ENCODE peak calls at places on chromosome 17, in seven cellular contexts. Z is A549, F is stomach, W is IMR-90, O is transverse colon, A is adrenal gland, P is HepG2. M is an unnamed sample.
A peak's percentile ranks its signal among the peaks of the same experiment; 100 is the strongest.

GRCh38 chr17:48068491-48068961 is 20.4 kb downstream of the NFE2L1 start:
- DNase-seq in Z (peak; percentile 76), F (no peak), W (peak; percentile 65), O (no peak), A (no peak), P (peak; percentile 41), M (no peak)

GRCh38 chr17:82737981-82738877 is 2.8 kb downstream of the FN3K start:
- DNase-seq in Z (no peak), F (peak; percentile 64), W (peak; percentile 27), O (no peak), A (peak; percentile 98), P (peak; percentile 98), M (no peak)

GRCh38 chr17:49086316-49086605 is 46.3 kb upstream of the B4GALNT2 start:
- DNase-seq in Z (no peak), F (no peak), W (no peak), O (no peak), A (no peak), P (no peak), M (no peak)

GRCh38 chr17:78294776-78295175 is 63.3 kb downstream of the TMEM235 start:
- DNase-seq in Z (no peak), F (no peak), W (peak; percentile 54), O (no peak), A (no peak), P (no peak), M (no peak)

GRCh38 chr17:30212750-30213149 is 22.7 kb downstream of the SLC6A4 start:
- DNase-seq in Z (no peak), F (no peak), W (no peak), O (no peak), A (no peak), P (no peak), M (no peak)

GRCh38 chr17:12406623-12407228 is 259.0 kb upstream of the MYOCD start:
- DNase-seq in Z (no peak), F (no peak), W (peak; percentile 18), O (no peak), A (no peak), P (no peak), M (no peak)

GRCh38 chr17:44375196-44376017 is 11.8 kb upstream of the FAM171A2 start:
- DNase-seq in Z (no peak), F (no peak), W (no peak), O (no peak), A (no peak), P (no peak), M (no peak)

GRCh38 chr17:39605492-39606433 is 2.0 kb downstream of the NEUROD2 start:
- DNase-seq in Z (no peak), F (no peak), W (no peak), O (no peak), A (no peak), P (no peak), M (no peak)

GRCh38 chr17:67867591-67867990 is 42.3 kb downstream of the BPTF start:
- DNase-seq in Z (no peak), F (no peak), W (no peak), O (no peak), A (no peak), P (no peak), M (no peak)

GRCh38 chr17:82810644-82811430 is 29.0 kb downstream of the ZNF750 start:
- DNase-seq in Z (no peak), F (no peak), W (no peak), O (no peak), A (no peak), P (no peak), M (no peak)

GRCh38 chr17:59827721-59828477 is 64.8 kb downstream of the TUBD1 start:
- DNase-seq in Z (no peak), F (no peak), W (no peak), O (no peak), A (no peak), P (no peak), M (no peak)

GRCh38 chr17:77124192-77124908 is 16.4 kb upstream of the SEC14L1 start:
- DNase-seq in Z (peak; percentile 62), F (peak; percentile 65), W (peak; percentile 68), O (no peak), A (peak; percentile 50), P (no peak), M (peak; percentile 44)

GRCh38 chr17:82876602-82877391 is 37.0 kb upstream of the ZNF750 start:
- DNase-seq in Z (no peak), F (peak; percentile 86), W (peak; percentile 78), O (peak; percentile 78), A (peak; percentile 48), P (peak; percentile 65), M (peak; percentile 84)

GRCh38 chr17:58630883-58631522 is 60.8 kb downstream of the TEX14 start:
- DNase-seq in Z (no peak), F (peak; percentile 49), W (no peak), O (peak; percentile 68), A (peak; percentile 27), P (no peak), M (peak; percentile 11)

GRCh38 chr17:74923538-74924249 is 379 bp upstream of the OTOP2 start:
- DNase-seq in Z (peak; percentile 92), F (peak; percentile 81), W (peak; percentile 27), O (peak; percentile 78), A (peak; percentile 56), P (no peak), M (peak; percentile 44)

GRCh38 chr17:77020973-77021372 is 119.8 kb upstream of the SEC14L1 start:
- DNase-seq in Z (no peak), F (no peak), W (no peak), O (no peak), A (no peak), P (no peak), M (no peak)

GRCh38 chr17:47205419-47205963 is 3.7 kb upstream of the MYL4 start:
- DNase-seq in Z (no peak), F (peak; percentile 72), W (peak; percentile 68), O (peak; percentile 67), A (peak; percentile 78), P (no peak), M (peak; percentile 57)

GRCh38 chr17:78128616-78129384 is at the start of gene TMC6:
- DNase-seq in Z (peak; percentile 74), F (peak; percentile 74), W (no peak), O (peak; percentile 83), A (no peak), P (peak; percentile 87), M (peak; percentile 59)

GRCh38 chr17:75454193-75454592 is 2.2 kb upstream of the TMEM94 start:
- DNase-seq in Z (no peak), F (no peak), W (no peak), O (no peak), A (no peak), P (no peak), M (no peak)

GRCh38 chr17:59914274-59914854 is 21.4 kb downstream of the RPS6KB1 start:
- DNase-seq in Z (peak; percentile 78), F (no peak), W (peak; percentile 60), O (no peak), A (no peak), P (peak; percentile 51), M (no peak)

GRCh38 chr17:20999044-20999573 is 43.7 kb downstream of the USP22 start:
- DNase-seq in Z (no peak), F (no peak), W (no peak), O (no peak), A (peak; percentile 89), P (no peak), M (no peak)

GRCh38 chr17:28188841-28189263 is 130.1 kb upstream of the TMEM97 start:
- DNase-seq in Z (no peak), F (no peak), W (peak; percentile 78), O (no peak), A (no peak), P (no peak), M (no peak)

GRCh38 chr17:43599835-43600234 is 53.7 kb upstream of the ETV4 start:
- DNase-seq in Z (no peak), F (no peak), W (peak; percentile 87), O (no peak), A (peak; percentile 77), P (no peak), M (no peak)

GRCh38 chr17:1773755-1774181 is 11.9 kb downstream of the SERPINF1 start:
- DNase-seq in Z (no peak), F (no peak), W (no peak), O (no peak), A (no peak), P (no peak), M (no peak)
- TF ChIP-seq POLR2A in Z (no peak), F (no peak), W (no peak), O (peak; percentile 24), A (no peak), P (no peak), M (no peak)

GRCh38 chr17:31597646-31598387 is 206.3 kb downstream of the RAB11FIP4 start:
- DNase-seq in Z (no peak), F (no peak), W (no peak), O (no peak), A (no peak), P (no peak), M (no peak)
- H3K4me1 ChIP-seq in Z (peaks cover 38% of the 10 kb centered on the region), F (peaks cover 15% of the 10 kb centered on the region), W (peaks cover 40% of the 10 kb centered on the region), O (no peaks in the 10 kb centered on the region), A (peaks cover 10% of the 10 kb centered on the region), P (peaks cover 56% of the 10 kb centered on the region), M (no peaks in the 10 kb centered on the region)

DNA sequence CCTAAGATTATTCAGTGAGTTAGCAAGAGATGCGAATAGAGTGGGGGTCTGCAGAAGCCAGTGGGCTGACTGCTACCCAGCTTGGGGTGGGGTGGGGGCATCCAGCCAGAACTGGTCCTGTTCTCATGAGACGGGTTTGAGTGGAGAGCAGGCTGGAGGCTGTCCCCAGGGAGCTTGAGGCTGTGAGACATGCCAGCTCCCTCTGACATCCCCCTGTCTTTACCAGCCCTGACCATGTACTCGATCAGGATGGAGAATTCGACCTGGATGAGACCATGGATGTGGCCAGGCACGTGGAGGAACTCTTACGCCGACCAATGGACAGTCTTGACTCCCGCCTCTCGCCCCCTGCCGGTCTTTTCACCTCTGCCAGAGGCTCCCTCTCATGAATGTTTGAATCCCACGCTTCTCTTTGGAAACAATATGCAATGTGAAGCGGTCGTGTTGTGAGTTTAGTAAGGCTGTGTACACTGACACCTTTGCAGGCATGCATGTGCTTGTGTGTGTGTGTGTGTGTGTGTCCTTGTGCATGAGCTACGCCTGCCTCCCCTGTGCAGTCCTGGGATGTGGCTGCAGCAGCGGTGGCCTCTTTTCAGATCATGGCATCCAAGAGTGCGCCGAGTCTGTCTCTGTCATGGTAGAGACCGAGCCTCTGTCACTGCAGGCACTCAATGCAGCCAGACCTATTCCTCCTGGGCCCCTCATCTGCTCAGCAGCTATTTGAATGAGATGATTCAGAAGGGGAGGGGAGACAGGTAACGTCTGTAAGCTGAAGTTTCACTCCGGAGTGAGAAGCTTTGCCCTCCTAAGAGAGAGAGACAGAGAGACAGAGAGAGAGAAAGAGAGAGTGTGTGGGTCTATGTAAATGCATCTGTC is 22.2 kb downstream of the STAT5A start:
- DNase-seq in Z (no peak), F (no peak), W (no peak), O (no peak), A (no peak), P (no peak), M (no peak)
- TF ChIP-seq CTCF in Z (no peak), F (no peak), W (no peak), O (no peak), A (no peak), P (peak; percentile 8), M (no peak)

GRCh38 chr17:7237761-7238417 is 1.4 kb downstream of the PHF23 start:
- DNase-seq in Z (peak; percentile 83), F (peak; percentile 85), W (peak; percentile 46), O (peak; percentile 91), A (peak; percentile 86), P (peak; percentile 68), M (peak; percentile 79)
- TF ChIP-seq POLR2A in Z (no peak), F (no peak), W (peak; percentile 23), O (peak; percentile 47), A (no peak), P (peak; percentile 59), M (peak; percentile 16)